ENCODE peak calls at places on chromosomes 2 and 18, in five cellular contexts. C is HFFc6; P is activated CD4-positive, alpha-beta memory T cell treated with anti-CD3 and anti-CD28 coated beads for 36 hours; S is GM13977; G is amniotic stem cell. Y is an unnamed sample.

GRCh38 chr18:56532176-56532840 is 106.1 kb downstream of the TXNL1 start:
- DNase-seq in C (peak), P (peak), S (peak), G (no peak), Y (no peak)

GRCh38 chr18:468841-469796 is 31.4 kb downstream of the COLEC12 start:
- DNase-seq in C (no peak), P (no peak), S (no peak), G (no peak), Y (no peak)

GRCh38 chr2:15645300-15645699 is 53.6 kb downstream of the DDX1 start:
- DNase-seq in C (no peak), P (no peak), S (no peak), G (no peak), Y (no peak)

GRCh38 chr2:158634627-158635026 is 160.5 kb upstream of the DAPL1 start:
- DNase-seq in C (no peak), P (no peak), S (no peak), G (no peak), Y (no peak)

GRCh38 chr2:191977754-191978153 is 130.9 kb upstream of the CAVIN2 start:
- DNase-seq in C (no peak), P (no peak), S (no peak), G (no peak), Y (no peak)

GRCh38 chr18:10841203-10841602 is 308.2 kb downstream of the PIEZO2 start:
- DNase-seq in C (no peak), P (no peak), S (no peak), G (no peak), Y (no peak)

GRCh38 chr2:172092716-172093415 is 7.6 kb downstream of the DLX1 start:
- DNase-seq in C (no peak), P (no peak), S (no peak), G (no peak), Y (peak)

GRCh38 chr2:238240761-238241711 is 1.2 kb upstream of the HES6 start:
- DNase-seq in C (no peak), P (no peak), S (peak), G (no peak), Y (peak)

GRCh38 chr2:147989809-147990403 is 30.6 kb downstream of the ORC4 start:
- DNase-seq in C (peak), P (no peak), S (peak), G (peak), Y (no peak)

GRCh38 chr2:20450201-20451108 is 3.6 kb downstream of the RHOB start:
- DNase-seq in C (peak), P (peak), S (no peak), G (peak), Y (peak)

GRCh38 chr18:37684590-37684989 is 119.0 kb upstream of the CELF4 start:
- DNase-seq in C (no peak), P (no peak), S (no peak), G (no peak), Y (no peak)

GRCh38 chr2:133773862-133774674 is 205.8 kb upstream of the NCKAP5 start:
- DNase-seq in C (no peak), P (no peak), S (no peak), G (no peak), Y (no peak)

GRCh38 chr2:162591403-162592083 is 247.0 kb downstream of the KCNH7 start:
- DNase-seq in C (no peak), P (no peak), S (no peak), G (no peak), Y (no peak)

GRCh38 chr2:96404446-96405373 is 69.1 kb downstream of the NCAPH start:
- DNase-seq in C (no peak), P (no peak), S (no peak), G (no peak), Y (no peak)

GRCh38 chr2:9106338-9107167 is 100.1 kb upstream of the ASAP2 start:
- DNase-seq in C (no peak), P (no peak), S (no peak), G (no peak), Y (no peak)

GRCh38 chr2:41709702-41710599 is 337.9 kb upstream of the PKDCC start:
- DNase-seq in C (no peak), P (no peak), S (no peak), G (no peak), Y (no peak)

GRCh38 chr2:18976112-18976961 is 382.1 kb downstream of the OSR1 start:
- DNase-seq in C (peak), P (no peak), S (no peak), G (peak), Y (peak)

GRCh38 chr2:86223098-86223681 is 23.9 kb downstream of the MRPL35 start:
- DNase-seq in C (peak), P (no peak), S (no peak), G (no peak), Y (peak)